ENCODE peak calls at places on chromosomes 11 and 22, in eight cellular contexts. M, P, Q, Z, W, J, V and A are unnamed samples.
A peak's percentile ranks its signal among the peaks of the same experiment; 100 is the strongest.

GRCh38 chr11:58625826-58626460 is 3.5 kb downstream of the CNTF start:
- DNase-seq in M (peak; percentile 45), P (no peak), Q (no peak), Z (no peak), W (no peak), J (no peak), V (no peak), A (no peak)

GRCh38 chr22:40637181-40638150 is 947 bp upstream of the MRTFA start:
- DNase-seq in M (no peak), P (no peak), Q (peak; percentile 53), Z (peak; percentile 14), W (no peak), J (peak; percentile 71), V (no peak), A (peak; percentile 55)

GRCh38 chr11:95302211-95302610 is 71.2 kb upstream of the SESN3 start:
- DNase-seq in M (no peak), P (no peak), Q (no peak), Z (no peak), W (no peak), J (no peak), V (no peak), A (no peak)

GRCh38 chr11:101523634-101524260 is 60.1 kb downstream of the TRPC6 start:
- DNase-seq in M (no peak), P (no peak), Q (no peak), Z (no peak), W (no peak), J (no peak), V (no peak), A (no peak)

GRCh38 chr11:128902515-128903066 is 11.4 kb downstream of the KCNJ5 start:
- DNase-seq in M (peak; percentile 54), P (no peak), Q (no peak), Z (peak; percentile 65), W (no peak), J (no peak), V (no peak), A (peak; percentile 74)

GRCh38 chr11:111776398-111777093 is 10.4 kb upstream of the PPP2R1B start:
- DNase-seq in M (no peak), P (no peak), Q (no peak), Z (no peak), W (no peak), J (no peak), V (no peak), A (no peak)

GRCh38 chr11:106656646-106657045 is 361.6 kb downstream of the GUCY1A2 start:
- DNase-seq in M (peak; percentile 4), P (no peak), Q (no peak), Z (no peak), W (no peak), J (no peak), V (no peak), A (no peak)

GRCh38 chr11:88631497-88631896 is 294.0 kb upstream of the CTSC start:
- DNase-seq in M (peak; percentile 4), P (no peak), Q (no peak), Z (no peak), W (no peak), J (no peak), V (no peak), A (no peak)

GRCh38 chr11:73999581-74000306 is 9.1 kb downstream of the UCP3 start:
- DNase-seq in M (no peak), P (no peak), Q (no peak), Z (no peak), W (no peak), J (no peak), V (peak; percentile 94), A (no peak)

GRCh38 chr22:19750666-19751490 is 9.7 kb upstream of the TBX1 start:
- DNase-seq in M (peak; percentile 42), P (no peak), Q (no peak), Z (no peak), W (no peak), J (no peak), V (no peak), A (no peak)

GRCh38 chr11:121253951-121254350 is 38.6 kb upstream of the SC5D start:
- DNase-seq in M (no peak), P (no peak), Q (no peak), Z (no peak), W (peak; percentile 36), J (no peak), V (peak; percentile 55), A (no peak)

GRCh38 chr22:36644333-36644757 is 59.2 kb downstream of the CACNG2 start:
- DNase-seq in M (peak; percentile 87), P (no peak), Q (no peak), Z (peak; percentile 90), W (no peak), J (no peak), V (no peak), A (peak; percentile 84)

GRCh38 chr11:131867457-131868257 is 497.2 kb downstream of the NTM start:
- DNase-seq in M (peak; percentile 82), P (peak; percentile 33), Q (no peak), Z (peak; percentile 91), W (peak; percentile 87), J (peak; percentile 56), V (peak; percentile 1), A (peak; percentile 88)

GRCh38 chr11:128336203-128336602 is 251.2 kb downstream of the ETS1 start:
- DNase-seq in M (peak; percentile 99), P (no peak), Q (no peak), Z (peak; percentile 18), W (no peak), J (peak; percentile 50), V (no peak), A (peak; percentile 68)

GRCh38 chr22:27801197-27801615 is 350 bp downstream of the MN1 start:
- DNase-seq in M (peak; percentile 34), P (no peak), Q (peak; percentile 34), Z (no peak), W (peak; percentile 20), J (no peak), V (no peak), A (peak; percentile 66)

GRCh38 chr22:44284711-44285110 is 28.0 kb downstream of the SHISAL1 start:
- DNase-seq in M (no peak), P (no peak), Q (no peak), Z (no peak), W (no peak), J (no peak), V (no peak), A (no peak)

GRCh38 chr11:117839234-117839882 is 14.8 kb upstream of the FXYD2 start:
- DNase-seq in M (no peak), P (no peak), Q (no peak), Z (no peak), W (no peak), J (no peak), V (no peak), A (no peak)

GRCh38 chr22:23521442-23522113 is 58.5 kb downstream of the IGLL1 start:
- DNase-seq in M (peak; percentile 92), P (peak; percentile 86), Q (peak; percentile 47), Z (peak; percentile 98), W (peak; percentile 94), J (peak; percentile 94), V (peak; percentile 82), A (peak; percentile 98)

GRCh38 chr11:74013141-74013540 is 4.3 kb upstream of the UCP3 start:
- DNase-seq in M (no peak), P (no peak), Q (no peak), Z (no peak), W (no peak), J (no peak), V (no peak), A (no peak)

GRCh38 chr11:15378941-15379340 is 264.2 kb downstream of the INSC start:
- DNase-seq in M (no peak), P (no peak), Q (no peak), Z (no peak), W (no peak), J (no peak), V (no peak), A (no peak)

GRCh38 chr11:14253437-14253836 is 105.5 kb downstream of the RRAS2 start:
- DNase-seq in M (no peak), P (no peak), Q (no peak), Z (no peak), W (peak; percentile 14), J (no peak), V (no peak), A (no peak)

GRCh38 chr11:134545521-134545920 is 133.5 kb upstream of the B3GAT1 start:
- DNase-seq in M (no peak), P (no peak), Q (no peak), Z (no peak), W (no peak), J (no peak), V (no peak), A (no peak)

GRCh38 chr22:49014227-49015201 is 813.2 kb downstream of the BRD1 start:
- DNase-seq in M (no peak), P (no peak), Q (no peak), Z (no peak), W (no peak), J (peak; percentile 38), V (no peak), A (no peak)

GRCh38 chr11:74870485-74870884 is 78.4 kb downstream of the XRRA1 start:
- DNase-seq in M (peak; percentile 69), P (no peak), Q (no peak), Z (peak; percentile 53), W (peak; percentile 9), J (no peak), V (no peak), A (no peak)

GRCh38 chr11:45336136-45336535 is 50.0 kb upstream of the SYT13 start:
- DNase-seq in M (no peak), P (no peak), Q (no peak), Z (no peak), W (no peak), J (no peak), V (no peak), A (no peak)

GRCh38 chr11:8354622-8355417 is 91.1 kb upstream of the LMO1 start:
- DNase-seq in M (no peak), P (no peak), Q (no peak), Z (no peak), W (peak; percentile 94), J (no peak), V (no peak), A (no peak)

GRCh38 chr22:28029201-28029948 is 110.3 kb upstream of the PITPNB start:
- DNase-seq in M (peak; percentile 76), P (no peak), Q (no peak), Z (no peak), W (peak; percentile 95), J (peak; percentile 61), V (peak; percentile 92), A (no peak)

GRCh38 chr11:22778642-22779041 is 51.0 kb downstream of the SVIP start:
- DNase-seq in M (no peak), P (no peak), Q (no peak), Z (no peak), W (peak; percentile 59), J (no peak), V (peak; percentile 11), A (no peak)

GRCh38 chr22:41917375-41917905 is 2.6 kb upstream of the SHISA8 start:
- DNase-seq in M (no peak), P (no peak), Q (no peak), Z (no peak), W (no peak), J (no peak), V (peak; percentile 32), A (no peak)

GRCh38 chr11:123301696-123302400 is 106.8 kb upstream of the CLMP start:
- DNase-seq in M (peak; percentile 61), P (no peak), Q (peak; percentile 68), Z (peak; percentile 70), W (no peak), J (peak; percentile 74), V (peak; percentile 30), A (peak; percentile 91)

GRCh38 chr11:86476109-86476861 is 101.6 kb downstream of the CCDC81 start:
- DNase-seq in M (no peak), P (no peak), Q (no peak), Z (no peak), W (no peak), J (no peak), V (no peak), A (no peak)

GRCh38 chr11:129950319-129951034 is 52.2 kb downstream of the PRDM10 start:
- DNase-seq in M (no peak), P (no peak), Q (no peak), Z (peak; percentile 14), W (no peak), J (peak; percentile 65), V (no peak), A (no peak)

GRCh38 chr11:87879118-87879517 is 296.1 kb downstream of the RAB38 start:
- DNase-seq in M (peak; percentile 78), P (no peak), Q (no peak), Z (peak; percentile 52), W (no peak), J (no peak), V (no peak), A (peak; percentile 32)

GRCh38 chr22:49324527-49325491 is 502.9 kb downstream of the BRD1 start:
- DNase-seq in M (no peak), P (no peak), Q (no peak), Z (no peak), W (no peak), J (peak; percentile 26), V (no peak), A (peak; percentile 9)